ENCODE peak calls at places on chromosomes 7 and 10, in nine cellular contexts. Y is esophagus squamous epithelium; M is endodermal cell; K is cardiac muscle cell; A is A549; H is heart right ventricle; X is OCI-LY7; Q is H9; T is CD8-positive, alpha-beta T cell. N is an unnamed sample.
A peak's percentile ranks its signal among the peaks of the same experiment; 100 is the strongest.

GRCh38 chr7:134761206-134761786 is 18.1 kb upstream of the CALD1 start:
- DNase-seq in T (no peak), H (no peak), M (no peak), Y (no peak), X (no peak), A (no peak), Q (no peak), K (no peak), N (no peak)

GRCh38 chr7:84510501-84510900 is 315.9 kb upstream of the SEMA3A start:
- DNase-seq in K (no peak), Q (no peak), Y (no peak), M (no peak), A (no peak), H (no peak), T (no peak), X (no peak), N (no peak)

GRCh38 chr7:154473360-154473759 is 421.2 kb downstream of the DPP6 start:
- DNase-seq in T (no peak), A (no peak), Q (no peak), K (no peak), M (no peak), Y (no peak), X (no peak), H (no peak), N (no peak)

GRCh38 chr7:94190599-94191061 is 186.5 kb upstream of the BET1 start:
- DNase-seq in M (no peak), H (no peak), Q (no peak), T (no peak), Y (no peak), A (no peak), K (no peak), X (no peak), N (no peak)

GRCh38 chr7:25642849-25643248 is 414.6 kb upstream of the NPVF start:
- DNase-seq in X (no peak), M (no peak), Q (no peak), T (no peak), H (no peak), K (no peak), A (no peak), Y (no peak), N (no peak)

GRCh38 chr7:95632609-95633008 is 36.3 kb upstream of the PDK4 start:
- DNase-seq in M (no peak), X (no peak), T (no peak), Q (no peak), K (no peak), Y (no peak), A (no peak), H (no peak), N (no peak)

GRCh38 chr7:15864260-15864991 is 177.9 kb upstream of the MEOX2 start:
- DNase-seq in M (no peak), T (no peak), X (no peak), K (no peak), H (no peak), Q (no peak), Y (no peak), A (no peak), N (no peak)

GRCh38 chr10:43892062-43892765 is 243.5 kb upstream of the ZNF32 start:
- DNase-seq in A (no peak), M (no peak), H (no peak), X (no peak), K (peak; percentile 67), Q (peak; percentile 15), T (no peak), Y (no peak), N (no peak)

GRCh38 chr10:24912214-24912613 is 40.2 kb downstream of the PRTFDC1 start:
- DNase-seq in H (no peak), A (no peak), X (no peak), K (no peak), Q (no peak), M (no peak), T (no peak), Y (no peak), N (no peak)

GRCh38 chr7:99997545-99998137 is 17.8 kb upstream of the ZKSCAN1 start:
- DNase-seq in K (peak; percentile 30), Y (no peak), Q (peak; percentile 67), H (peak; percentile 71), M (peak; percentile 86), T (peak; percentile 69), A (no peak), X (no peak), N (no peak)

GRCh38 chr10:4677296-4678021 is 148.5 kb upstream of the AKR1E2 start:
- DNase-seq in A (peak; percentile 44), M (no peak), X (no peak), Y (no peak), K (no peak), H (no peak), T (no peak), Q (no peak), N (no peak)

GRCh38 chr7:29987821-29988317 is 1.7 kb downstream of the SCRN1 start:
- DNase-seq in Q (no peak), H (no peak), X (peak; percentile 27), A (peak; percentile 69), K (no peak), T (no peak), Y (no peak), M (peak; percentile 64), N (no peak)

GRCh38 chr7:29987083-29987482 is 2.5 kb downstream of the SCRN1 start:
- DNase-seq in Q (no peak), Y (no peak), H (no peak), X (peak; percentile 23), M (no peak), K (no peak), T (no peak), A (peak; percentile 25), N (no peak)

GRCh38 chr7:29988391-29989256 is 977 bp downstream of the SCRN1 start:
- DNase-seq in K (peak; percentile 42), M (peak; percentile 83), Y (no peak), X (peak; percentile 84), H (peak; percentile 59), A (peak; percentile 60), Q (peak; percentile 68), T (peak; percentile 22), N (peak; percentile 71)

GRCh38 chr7:29990931-29991330 is 1.3 kb upstream of the SCRN1 start:
- DNase-seq in Y (no peak), X (no peak), K (no peak), A (no peak), T (no peak), H (no peak), Q (no peak), M (no peak), N (no peak)

DNA sequence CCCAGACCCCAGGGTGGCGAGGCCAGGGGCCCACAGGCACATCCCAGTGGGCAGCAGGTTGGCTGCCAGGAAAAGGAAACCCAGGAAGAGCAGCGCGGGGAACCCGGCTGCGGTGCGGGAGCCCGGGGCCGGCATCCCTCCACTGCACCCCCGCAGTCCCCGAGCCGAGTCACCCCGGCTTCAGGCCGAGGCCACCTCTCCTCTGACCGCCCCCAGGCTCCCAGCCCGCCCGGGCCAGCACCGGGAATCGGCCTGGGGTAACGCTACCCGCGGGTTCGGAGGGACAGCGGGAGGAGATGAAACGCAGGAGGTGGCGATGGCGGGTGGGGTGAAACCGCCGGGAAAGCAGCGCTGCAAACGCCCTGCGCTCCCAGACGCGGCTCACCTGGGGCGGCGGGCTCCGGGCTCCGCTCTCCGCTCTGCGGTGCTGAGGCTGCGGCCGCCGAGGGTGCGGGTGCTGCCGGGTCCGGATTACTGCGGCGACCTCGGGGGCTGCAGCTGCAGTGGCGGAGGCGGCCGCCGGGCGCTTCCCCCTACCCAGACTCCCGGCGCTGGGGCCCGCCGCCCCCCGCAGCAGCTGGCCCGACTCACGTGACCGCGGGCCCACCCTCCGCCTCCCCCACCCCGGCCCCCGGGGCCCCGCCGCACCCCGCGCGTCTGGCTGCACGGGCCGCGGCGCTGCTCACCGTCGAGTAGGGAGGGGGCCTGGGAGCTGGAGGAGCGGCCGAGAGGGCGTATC is at the start of gene SCRN1:
- DNase-seq in Y (no peak), X (peak; percentile 81), T (peak; percentile 10), Q (peak; percentile 63), H (peak; percentile 42), K (peak; percentile 69), A (peak; percentile 57), M (peak; percentile 84), N (peak; percentile 76)
- TF ChIP-seq CTCF in Y (no peak), X (no peak), T (no peak), Q (peak; percentile 33), H (no peak), K (no peak), A (no peak), M (peak; percentile 59), N (no peak)

DNA sequence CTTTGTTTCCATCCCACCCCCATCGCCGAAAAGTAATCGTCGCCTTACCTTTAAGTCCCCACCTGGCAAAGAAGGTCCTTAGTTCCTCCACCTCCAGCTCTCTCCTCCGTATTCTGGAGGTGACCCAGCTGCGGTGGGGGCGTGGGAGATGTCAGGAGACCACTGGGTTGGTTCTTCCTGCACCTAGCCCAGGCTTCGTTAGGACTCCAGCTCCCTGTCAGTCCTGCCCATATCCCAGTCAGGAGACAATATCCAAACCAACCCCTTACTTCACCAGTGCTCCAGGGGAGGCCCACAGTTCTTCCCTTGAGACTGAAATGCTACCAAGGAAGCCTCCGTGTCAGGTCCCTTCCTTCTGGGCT is 693 bp downstream of the ADIRF start:
- DNase-seq in H (no peak), T (no peak), X (no peak), K (no peak), Y (no peak), M (no peak), Q (no peak), A (no peak), N (no peak)
- H3K27ac ChIP-seq in H (peak overlapping the region; percentile 95), T (no peak overlapping the region), X (no peak overlapping the region), K (no peak overlapping the region), Y (peak overlapping the region; percentile 96), M (no peak overlapping the region), Q (no peak overlapping the region), A (no peak overlapping the region), N (no peak overlapping the region)

GRCh38 chr7:64874114-64874513 is 29.0 kb upstream of the ZNF273 start:
- DNase-seq in Y (no peak), M (no peak), K (no peak), H (no peak), A (no peak), Q (no peak), T (no peak), X (no peak), N (no peak)
- H3K9me3 ChIP-seq in Y (no peaks in the 10 kb centered on the region), M (no peaks in the 10 kb centered on the region), K (no peaks in the 10 kb centered on the region), H (no peaks in the 10 kb centered on the region), A (peaks cover 13% of the 10 kb centered on the region), Q (no peaks in the 10 kb centered on the region), T (no peaks in the 10 kb centered on the region), X (no peaks in the 10 kb centered on the region), N (peaks cover 63% of the 10 kb centered on the region)

GRCh38 chr10:63976538-63976937 is 455.3 kb downstream of the REEP3 start:
- DNase-seq in Q (peak; percentile 71), T (no peak), K (peak; percentile 74), X (peak; percentile 37), M (peak; percentile 90), A (peak; percentile 25), H (no peak), Y (no peak), N (peak; percentile 77)

GRCh38 chr10:63977329-63977923 is 456.2 kb downstream of the REEP3 start:
- DNase-seq in Q (peak; percentile 63), M (peak; percentile 86), X (peak; percentile 42), Y (no peak), A (peak; percentile 40), T (no peak), H (no peak), K (peak; percentile 60), N (peak; percentile 61)

GRCh38 chr10:63972949-63973827 is 452.0 kb downstream of the REEP3 start:
- DNase-seq in M (peak; percentile 52), A (no peak), H (no peak), X (no peak), Y (no peak), T (no peak), K (no peak), Q (peak; percentile 58), N (no peak)
- TF ChIP-seq CTCF in M (no peak), A (no peak), H (no peak), X (no peak), Y (no peak), T (no peak), K (no peak), Q (no peak), N (no peak)